ENCODE peak calls at places on chromosome 11, in seven cellular contexts. N, O, K, Q, M, C and T are unnamed samples.

GRCh38 chr11:79480864-79481263 is 40.0 kb upstream of the TENM4 start:
- DNase-seq in Q (no peak), C (no peak), N (no peak), O (no peak), M (no peak), K (no peak), T (no peak)

GRCh38 chr11:123363556-123363955 is 66.5 kb upstream of the GRAMD1B start:
- DNase-seq in M (no peak), O (no peak), N (no peak), Q (no peak), C (no peak), K (no peak), T (no peak)

GRCh38 chr11:67418476-67419281 is 3.2 kb downstream of the CARNS1 start:
- DNase-seq in K (no peak), Q (no peak), N (no peak), O (peak), C (no peak), M (no peak), T (no peak)

GRCh38 chr11:304915-305833 is 2.4 kb upstream of the IFITM2 start:
- DNase-seq in C (peak), N (peak), Q (peak), M (peak), O (no peak), K (peak), T (no peak)

GRCh38 chr11:60978546-60979380 is 7.3 kb downstream of the CD6 start:
- DNase-seq in Q (no peak), K (peak), O (no peak), C (peak), N (no peak), M (no peak), T (no peak)

GRCh38 chr11:40388097-40388818 is 1071.2 kb downstream of the LRRC4C start:
- DNase-seq in Q (no peak), K (no peak), O (no peak), M (no peak), C (peak), N (peak), T (no peak)

GRCh38 chr11:60783141-60783484 is 2.0 kb upstream of the MS4A10 start:
- DNase-seq in C (no peak), Q (no peak), K (no peak), N (no peak), M (no peak), O (no peak), T (peak)

GRCh38 chr11:69249086-69249640 is 44.8 kb upstream of the MYEOV start:
- DNase-seq in N (no peak), C (no peak), O (peak), Q (no peak), K (peak), M (no peak), T (no peak)

GRCh38 chr11:112019066-112019465 is 6.1 kb upstream of the DLAT start:
- DNase-seq in N (no peak), C (no peak), O (no peak), K (no peak), M (no peak), Q (no peak), T (no peak)

GRCh38 chr11:46402957-46403902 is 11.7 kb upstream of the CHRM4 start:
- DNase-seq in O (no peak), C (no peak), Q (no peak), N (no peak), K (no peak), M (no peak), T (no peak)

GRCh38 chr11:3984896-3985295 is 109.7 kb upstream of the RRM1 start:
- DNase-seq in O (peak), Q (peak), C (no peak), M (no peak), N (no peak), K (peak), T (no peak)
- TF ChIP-seq CTCF in O (peak), Q (peak), C (no peak), M (no peak), N (peak), K (peak), T (no peak)

GRCh38 chr11:115616941-115617340 is 112.7 kb upstream of the CADM1 start:
- DNase-seq in C (no peak), O (no peak), K (no peak), N (peak), M (peak), Q (peak), T (no peak)

GRCh38 chr11:115611343-115611742 is 107.1 kb upstream of the CADM1 start:
- DNase-seq in N (no peak), M (no peak), K (no peak), C (no peak), Q (no peak), O (no peak), T (no peak)

GRCh38 chr11:115613004-115613403 is 108.8 kb upstream of the CADM1 start:
- DNase-seq in K (no peak), N (no peak), Q (no peak), M (no peak), O (no peak), C (no peak), T (no peak)

GRCh38 chr11:115612331-115612730 is 108.1 kb upstream of the CADM1 start:
- DNase-seq in M (no peak), C (no peak), Q (peak), K (peak), N (peak), O (no peak), T (no peak)

DNA sequence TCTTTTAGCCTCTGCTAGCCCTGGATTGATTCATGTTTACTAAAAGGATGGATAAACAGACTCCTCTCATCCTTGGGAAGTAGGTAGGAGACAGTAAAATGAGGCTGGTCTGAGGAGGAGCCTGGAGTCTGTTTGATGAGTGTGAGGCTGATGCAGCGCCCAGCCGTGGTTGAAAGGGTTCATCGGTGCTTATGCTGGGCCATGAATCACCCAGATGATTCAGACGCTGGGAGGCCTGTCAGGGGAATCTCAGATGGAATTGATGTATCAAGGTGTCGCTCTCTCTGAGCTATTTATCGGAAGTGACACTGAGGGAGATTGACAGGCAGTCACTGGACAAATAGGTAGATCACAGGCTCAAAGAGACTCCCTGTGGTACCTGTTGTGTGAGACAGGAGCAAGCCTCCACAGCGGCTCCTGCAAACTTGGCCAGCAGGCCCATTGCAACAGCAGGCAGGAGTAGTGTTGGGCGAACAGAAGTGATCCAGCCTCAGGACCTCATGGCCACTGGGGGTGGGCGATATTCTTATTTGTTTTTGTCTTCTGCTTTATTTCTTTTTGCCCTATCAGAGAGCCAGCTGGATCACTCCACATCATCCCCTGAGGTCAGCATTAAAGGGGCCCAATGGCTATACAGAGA is 109.9 kb upstream of the CADM1 start:
- DNase-seq in Q (peak), O (no peak), C (peak), M (no peak), N (peak), K (no peak), T (no peak)
- TF ChIP-seq CTCF in Q (no peak), O (no peak), C (peak), M (no peak), N (no peak), K (no peak), T (no peak)

GRCh38 chr11:32435152-32435480 is 223 bp downstream of the WT1 start:
- DNase-seq in N (no peak), O (no peak), K (peak), M (no peak), Q (no peak), C (no peak), T (no peak)

GRCh38 chr11:32434116-32434386 is 1.3 kb downstream of the WT1 start:
- DNase-seq in K (no peak), N (no peak), C (no peak), M (no peak), Q (no peak), O (no peak), T (no peak)

GRCh38 chr11:32435511-32435946 is at the start of gene WT1:
- DNase-seq in Q (no peak), N (no peak), K (peak), M (no peak), O (no peak), C (no peak), T (no peak)

GRCh38 chr11:32433249-32434115 is 1.9 kb downstream of the WT1 start:
- DNase-seq in K (peak), O (no peak), M (no peak), C (no peak), N (no peak), Q (no peak), T (no peak)

GRCh38 chr11:32434387-32435151 is 770 bp downstream of the WT1 start:
- DNase-seq in M (no peak), K (peak), C (no peak), N (no peak), O (no peak), Q (no peak), T (no peak)
- TF ChIP-seq CTCF in M (no peak), K (peak), C (no peak), N (no peak), O (no peak), Q (no peak), T (no peak)

DNA sequence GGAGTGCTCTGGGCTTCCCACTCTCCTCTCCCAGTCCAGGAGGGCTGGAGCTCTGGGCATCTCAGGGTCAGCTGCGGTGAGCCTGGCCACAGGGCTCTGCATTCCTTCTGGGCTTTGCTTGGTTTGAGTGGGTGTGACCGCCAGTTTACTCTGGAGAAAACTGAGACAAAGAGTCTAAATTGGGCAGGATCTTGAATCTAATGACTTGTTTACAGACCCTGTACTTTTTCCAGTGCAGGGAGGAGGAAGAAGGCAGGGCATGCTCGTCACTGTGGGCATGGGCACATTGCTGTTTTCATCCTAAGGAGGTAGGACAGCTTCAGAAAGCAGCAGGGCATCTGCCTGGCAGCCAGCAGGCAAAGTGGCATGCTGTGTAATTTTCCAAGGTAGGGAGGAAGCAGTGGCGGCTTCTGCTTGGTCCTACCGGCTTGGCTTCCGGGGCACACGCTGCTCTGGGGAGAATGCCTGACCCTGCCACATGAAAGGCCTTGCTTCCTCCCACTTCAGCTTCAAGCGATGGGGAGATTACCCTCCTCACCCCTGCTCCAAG is 22.9 kb downstream of the FLI1 start:
- DNase-seq in C (no peak), N (no peak), M (no peak), O (peak), Q (peak), K (no peak), T (no peak)
- TF ChIP-seq CTCF in C (no peak), N (no peak), M (no peak), O (no peak), Q (no peak), K (no peak), T (no peak)

GRCh38 chr11:2072551-2073261 is 66.5 kb downstream of the IGF2 start:
- DNase-seq in M (no peak), O (peak), N (peak), K (no peak), Q (peak), C (no peak), T (no peak)

GRCh38 chr11:2076441-2076840 is 62.7 kb downstream of the IGF2 start:
- DNase-seq in K (no peak), N (no peak), M (no peak), O (no peak), Q (no peak), C (no peak), T (no peak)

GRCh38 chr11:2071748-2072385 is 67.3 kb downstream of the IGF2 start:
- DNase-seq in M (no peak), O (no peak), K (no peak), Q (peak), C (peak), N (no peak), T (no peak)

GRCh38 chr11:2077061-2077802 is 62.0 kb downstream of the IGF2 start:
- DNase-seq in M (no peak), N (peak), Q (peak), C (peak), O (no peak), K (no peak), T (no peak)

DNA sequence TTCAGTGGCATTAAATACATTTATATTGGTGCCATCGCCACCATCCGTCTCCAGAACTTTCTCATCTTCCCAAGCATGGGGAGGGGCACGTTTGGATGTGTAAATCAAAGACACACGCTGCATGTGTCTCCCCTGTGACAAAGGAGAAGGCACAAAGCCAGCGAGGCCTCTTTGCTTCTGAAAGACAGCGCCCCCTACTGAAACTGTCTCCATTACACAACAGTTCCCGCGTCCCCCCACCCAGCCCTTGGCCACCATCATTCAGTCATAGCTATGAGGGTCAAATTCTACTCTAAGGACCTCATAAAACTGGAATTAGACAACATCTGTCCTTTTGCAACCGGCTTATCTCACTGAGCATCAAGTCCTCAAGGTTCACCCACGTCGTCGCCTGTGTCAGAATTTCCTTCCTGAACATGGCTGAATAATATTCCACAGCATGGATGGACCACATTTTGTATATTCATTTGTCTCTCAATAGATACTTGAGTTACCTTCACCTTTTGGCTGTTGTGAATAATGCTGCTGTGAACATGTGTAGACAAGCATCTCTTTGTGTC is 64.8 kb downstream of the IGF2 start:
- DNase-seq in M (no peak), Q (no peak), O (no peak), K (peak), C (peak), N (no peak), T (no peak)
- TF ChIP-seq CTCF in M (no peak), Q (peak), O (no peak), K (peak), C (peak), N (no peak), T (peak)

GRCh38 chr11:8232849-8233606 is 30.6 kb downstream of the LMO1 start:
- DNase-seq in K (no peak), Q (no peak), O (no peak), M (no peak), N (no peak), C (no peak), T (no peak)

GRCh38 chr11:8233691-8234424 is 29.8 kb downstream of the LMO1 start:
- DNase-seq in O (no peak), M (no peak), Q (peak), N (peak), K (no peak), C (peak), T (no peak)

GRCh38 chr11:8235925-8236324 is 27.8 kb downstream of the LMO1 start:
- DNase-seq in M (no peak), K (no peak), O (no peak), Q (no peak), C (no peak), N (no peak), T (no peak)

GRCh38 chr11:8234910-8235309 is 28.8 kb downstream of the LMO1 start:
- DNase-seq in K (no peak), M (no peak), C (no peak), Q (no peak), O (no peak), N (no peak), T (no peak)

DNA sequence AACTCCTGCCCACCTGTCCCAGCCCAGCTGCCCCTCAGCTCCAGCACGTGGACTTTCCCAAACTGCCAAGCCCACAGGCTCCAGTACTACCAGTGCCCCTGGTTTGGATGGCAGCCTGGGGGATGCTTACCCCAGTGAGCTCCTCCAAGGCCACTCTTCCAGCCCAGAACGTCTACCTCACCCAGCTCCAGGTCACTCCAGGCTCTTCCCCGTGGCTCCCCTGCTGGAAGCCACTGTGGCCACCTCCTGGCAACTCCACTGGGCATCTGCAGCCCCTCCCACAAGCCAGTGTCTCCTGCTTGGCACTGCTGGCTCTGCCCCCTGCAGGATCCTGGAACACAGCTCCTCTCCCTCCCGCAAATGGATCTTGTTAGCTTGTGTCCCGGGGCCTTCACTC is 29.3 kb downstream of the LMO1 start:
- DNase-seq in N (no peak), O (no peak), Q (no peak), K (peak), C (no peak), M (no peak), T (no peak)
- TF ChIP-seq CTCF in N (no peak), O (no peak), Q (no peak), K (peak), C (no peak), M (no peak), T (no peak)

DNA sequence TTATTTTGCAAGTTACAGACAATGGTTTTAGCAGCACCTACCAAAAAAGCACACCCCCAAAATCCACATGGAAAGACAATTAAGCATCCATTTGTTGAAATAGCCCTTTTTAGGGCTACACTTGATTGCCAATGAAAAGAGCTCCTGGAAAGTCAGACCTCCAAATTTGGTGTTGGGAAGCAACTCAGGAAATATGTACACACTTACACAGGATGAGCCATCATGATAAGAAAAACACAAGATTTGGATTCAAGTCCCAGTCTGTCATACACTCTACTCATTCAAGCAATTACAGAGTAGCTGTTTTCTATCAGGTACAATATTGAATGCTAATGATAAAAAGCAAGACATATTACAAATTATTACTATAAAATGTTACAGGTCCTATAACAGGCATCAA is 31.5 kb downstream of the FAM168A start:
- DNase-seq in N (no peak), O (no peak), M (no peak), Q (no peak), K (no peak), C (peak), T (no peak)
- TF ChIP-seq CTCF in N (no peak), O (no peak), M (no peak), Q (no peak), K (no peak), C (no peak), T (no peak)

DNA sequence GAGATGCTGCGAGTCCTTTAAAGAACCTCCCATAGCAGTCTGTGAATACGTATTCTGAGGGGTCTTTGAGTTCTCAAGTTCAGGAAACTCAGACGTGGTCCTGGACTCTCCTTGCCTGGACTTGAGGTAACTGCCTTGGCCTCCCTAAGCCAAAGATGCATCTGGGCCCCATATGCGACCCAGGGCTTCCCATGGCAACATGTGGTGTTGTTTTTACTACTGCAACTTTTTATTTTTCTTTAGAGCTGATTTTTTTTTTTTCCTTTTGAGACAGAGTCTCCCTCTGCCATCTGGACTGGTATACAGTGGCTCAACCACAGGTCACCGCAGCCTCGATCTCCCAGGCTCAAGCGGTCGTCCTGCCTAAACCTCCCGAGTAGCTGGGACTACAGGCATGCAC is 321.1 kb downstream of the ST3GAL4 start:
- DNase-seq in M (no peak), C (no peak), N (peak), Q (no peak), O (no peak), K (no peak), T (no peak)
- TF ChIP-seq CTCF in M (no peak), C (no peak), N (no peak), Q (no peak), O (no peak), K (no peak), T (no peak)

GRCh38 chr11:95089620-95090542 is at the start of gene ENDOD1:
- DNase-seq in O (peak), K (peak), M (peak), N (peak), Q (peak), C (peak), T (peak)
- TF ChIP-seq CTCF in O (no peak), K (no peak), M (peak), N (no peak), Q (peak), C (no peak), T (no peak)

GRCh38 chr11:77510095-77510494 is 36.2 kb upstream of the PAK1 start:
- DNase-seq in O (no peak), K (no peak), Q (no peak), C (peak), M (no peak), N (no peak), T (no peak)

GRCh38 chr11:77505956-77506355 is 32.1 kb upstream of the PAK1 start:
- DNase-seq in Q (no peak), M (no peak), C (peak), O (no peak), K (no peak), N (no peak), T (no peak)

GRCh38 chr11:77512092-77512491 is 38.2 kb upstream of the PAK1 start:
- DNase-seq in Q (no peak), C (no peak), N (no peak), K (no peak), O (no peak), M (no peak), T (no peak)

GRCh38 chr11:77506857-77507256 is 33.0 kb upstream of the PAK1 start:
- DNase-seq in K (no peak), M (no peak), C (peak), N (no peak), O (no peak), Q (peak), T (no peak)

DNA sequence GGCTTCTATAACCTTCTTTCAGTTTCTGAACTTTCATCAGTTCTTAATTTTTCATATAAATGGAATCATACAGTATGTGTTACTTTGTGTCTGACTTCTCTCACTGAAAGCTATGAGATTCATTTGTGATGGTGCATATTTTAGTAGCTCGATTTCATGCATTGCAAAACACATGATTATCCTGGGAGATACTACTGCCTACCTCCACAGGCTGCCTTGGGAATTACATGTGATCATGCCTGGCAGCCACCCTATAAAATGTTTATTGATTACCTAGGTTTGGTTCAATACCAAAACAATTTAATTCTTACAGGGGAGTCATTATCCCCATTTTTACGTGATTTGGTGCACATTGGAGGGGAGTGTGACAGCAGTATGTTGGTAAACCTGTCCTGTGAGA is 34.1 kb upstream of the PAK1 start:
- DNase-seq in Q (no peak), N (no peak), O (no peak), C (no peak), M (no peak), K (no peak), T (no peak)
- TF ChIP-seq CTCF in Q (peak), N (no peak), O (no peak), C (no peak), M (no peak), K (peak), T (no peak)